ENCODE peak calls at places on chromosomes 4 and X, in five cellular contexts. One of them, this sample, is unnamed.

GRCh38 chr4:8378776-8379175 is 61.7 kb downstream of the ACOX3 start:
- DNase-seq in AG10803: no peak
- DNase-seq in mammary epithelial cell: no peak
- DNase-seq in stimulated activated CD4-positive, alpha-beta T cell treated with anti-CD3 and anti-CD28 coated beads, Interleukin-1b, Interleukin-23, amount 100 ng/mL, for 24 hours: no peak
- DNase-seq in cardiac muscle cell: no peak
- DNase-seq in this sample: no peak

GRCh38 chrX:116499780-116500179 is 37.0 kb upstream of the CT83 start:
- DNase-seq in mammary epithelial cell: peak; percentile 63
- DNase-seq in stimulated activated CD4-positive, alpha-beta T cell treated with anti-CD3 and anti-CD28 coated beads, Interleukin-1b, Interleukin-23, amount 100 ng/mL, for 24 hours: no peak
- DNase-seq in cardiac muscle cell: no peak
- DNase-seq in AG10803: peak; percentile 1
- DNase-seq in this sample: no peak

GRCh38 chr4:72975488-72975784 is 94.1 kb downstream of the COX18 start:
- DNase-seq in stimulated activated CD4-positive, alpha-beta T cell treated with anti-CD3 and anti-CD28 coated beads, Interleukin-1b, Interleukin-23, amount 100 ng/mL, for 24 hours: no peak
- DNase-seq in mammary epithelial cell: no peak
- DNase-seq in cardiac muscle cell: no peak
- DNase-seq in AG10803: peak; percentile 53
- DNase-seq in this sample: no peak

GRCh38 chr4:98838977-98839618 is 89.8 kb downstream of the EIF4E start:
- DNase-seq in mammary epithelial cell: peak; percentile 2
- DNase-seq in cardiac muscle cell: no peak
- DNase-seq in AG10803: peak; percentile 18
- DNase-seq in stimulated activated CD4-positive, alpha-beta T cell treated with anti-CD3 and anti-CD28 coated beads, Interleukin-1b, Interleukin-23, amount 100 ng/mL, for 24 hours: no peak
- DNase-seq in this sample: peak; percentile 20

GRCh38 chrX:12947545-12948235 is 27.2 kb upstream of the TMSB4X start:
- DNase-seq in stimulated activated CD4-positive, alpha-beta T cell treated with anti-CD3 and anti-CD28 coated beads, Interleukin-1b, Interleukin-23, amount 100 ng/mL, for 24 hours: no peak
- DNase-seq in mammary epithelial cell: no peak
- DNase-seq in AG10803: no peak
- DNase-seq in cardiac muscle cell: no peak
- DNase-seq in this sample: no peak

GRCh38 chr4:26509681-26510333 is 19.5 kb upstream of the CCKAR start:
- DNase-seq in stimulated activated CD4-positive, alpha-beta T cell treated with anti-CD3 and anti-CD28 coated beads, Interleukin-1b, Interleukin-23, amount 100 ng/mL, for 24 hours: no peak
- DNase-seq in cardiac muscle cell: no peak
- DNase-seq in AG10803: peak; percentile 43
- DNase-seq in mammary epithelial cell: no peak
- DNase-seq in this sample: no peak

GRCh38 chr4:217891-218290 is 87.4 kb downstream of the ZNF732 start:
- DNase-seq in cardiac muscle cell: no peak
- DNase-seq in AG10803: no peak
- DNase-seq in stimulated activated CD4-positive, alpha-beta T cell treated with anti-CD3 and anti-CD28 coated beads, Interleukin-1b, Interleukin-23, amount 100 ng/mL, for 24 hours: no peak
- DNase-seq in mammary epithelial cell: no peak
- DNase-seq in this sample: no peak

GRCh38 chr4:120452006-120452405 is 385.4 kb upstream of the MAD2L1 start:
- DNase-seq in cardiac muscle cell: no peak
- DNase-seq in AG10803: peak; percentile 3
- DNase-seq in mammary epithelial cell: no peak
- DNase-seq in stimulated activated CD4-positive, alpha-beta T cell treated with anti-CD3 and anti-CD28 coated beads, Interleukin-1b, Interleukin-23, amount 100 ng/mL, for 24 hours: no peak
- DNase-seq in this sample: no peak

GRCh38 chr4:13944095-13944501 is 316.6 kb upstream of the BOD1L1 start:
- DNase-seq in stimulated activated CD4-positive, alpha-beta T cell treated with anti-CD3 and anti-CD28 coated beads, Interleukin-1b, Interleukin-23, amount 100 ng/mL, for 24 hours: no peak
- DNase-seq in mammary epithelial cell: peak; percentile 96
- DNase-seq in AG10803: no peak
- DNase-seq in cardiac muscle cell: no peak
- DNase-seq in this sample: no peak

GRCh38 chr4:101191302-101192098 is 155.8 kb downstream of the PPP3CA start:
- DNase-seq in AG10803: peak; percentile 90
- DNase-seq in cardiac muscle cell: no peak
- DNase-seq in mammary epithelial cell: no peak
- DNase-seq in stimulated activated CD4-positive, alpha-beta T cell treated with anti-CD3 and anti-CD28 coated beads, Interleukin-1b, Interleukin-23, amount 100 ng/mL, for 24 hours: no peak
- DNase-seq in this sample: no peak

GRCh38 chrX:530726-531610 is 99.6 kb upstream of the SHOX start:
- DNase-seq in cardiac muscle cell: no peak
- DNase-seq in AG10803: no peak
- DNase-seq in mammary epithelial cell: no peak
- DNase-seq in stimulated activated CD4-positive, alpha-beta T cell treated with anti-CD3 and anti-CD28 coated beads, Interleukin-1b, Interleukin-23, amount 100 ng/mL, for 24 hours: no peak
- DNase-seq in this sample: no peak

GRCh38 chr4:170705907-170706306 is 616.2 kb upstream of the AADAT start:
- DNase-seq in cardiac muscle cell: no peak
- DNase-seq in AG10803: no peak
- DNase-seq in mammary epithelial cell: no peak
- DNase-seq in stimulated activated CD4-positive, alpha-beta T cell treated with anti-CD3 and anti-CD28 coated beads, Interleukin-1b, Interleukin-23, amount 100 ng/mL, for 24 hours: no peak
- DNase-seq in this sample: no peak

GRCh38 chr4:105569014-105569850 is 16.8 kb downstream of the ARHGEF38 start:
- DNase-seq in mammary epithelial cell: peak; percentile 23
- DNase-seq in AG10803: no peak
- DNase-seq in cardiac muscle cell: no peak
- DNase-seq in stimulated activated CD4-positive, alpha-beta T cell treated with anti-CD3 and anti-CD28 coated beads, Interleukin-1b, Interleukin-23, amount 100 ng/mL, for 24 hours: no peak
- DNase-seq in this sample: no peak

GRCh38 chr4:137892134-137892533 is 350.0 kb downstream of the SLC7A11 start:
- DNase-seq in cardiac muscle cell: no peak
- DNase-seq in mammary epithelial cell: peak; percentile 65
- DNase-seq in stimulated activated CD4-positive, alpha-beta T cell treated with anti-CD3 and anti-CD28 coated beads, Interleukin-1b, Interleukin-23, amount 100 ng/mL, for 24 hours: no peak
- DNase-seq in AG10803: peak; percentile 26
- DNase-seq in this sample: no peak

GRCh38 chrX:22159071-22159470 is 113.6 kb upstream of the CBLL2 start:
- DNase-seq in stimulated activated CD4-positive, alpha-beta T cell treated with anti-CD3 and anti-CD28 coated beads, Interleukin-1b, Interleukin-23, amount 100 ng/mL, for 24 hours: no peak
- DNase-seq in cardiac muscle cell: no peak
- DNase-seq in AG10803: peak; percentile 68
- DNase-seq in mammary epithelial cell: peak; percentile 31
- DNase-seq in this sample: no peak

GRCh38 chr4:3308691-3309090 is 15.9 kb downstream of the RGS12 start:
- DNase-seq in AG10803: no peak
- DNase-seq in stimulated activated CD4-positive, alpha-beta T cell treated with anti-CD3 and anti-CD28 coated beads, Interleukin-1b, Interleukin-23, amount 100 ng/mL, for 24 hours: no peak
- DNase-seq in cardiac muscle cell: no peak
- DNase-seq in mammary epithelial cell: no peak
- DNase-seq in this sample: no peak

GRCh38 chrX:2631743-2632532 is 59.2 kb upstream of the CD99 start:
- DNase-seq in AG10803: no peak
- DNase-seq in stimulated activated CD4-positive, alpha-beta T cell treated with anti-CD3 and anti-CD28 coated beads, Interleukin-1b, Interleukin-23, amount 100 ng/mL, for 24 hours: no peak
- DNase-seq in mammary epithelial cell: no peak
- DNase-seq in cardiac muscle cell: no peak
- DNase-seq in this sample: no peak

GRCh38 chrX:67780694-67781109 is 236.9 kb downstream of the AR start:
- DNase-seq in cardiac muscle cell: peak; percentile 78
- DNase-seq in stimulated activated CD4-positive, alpha-beta T cell treated with anti-CD3 and anti-CD28 coated beads, Interleukin-1b, Interleukin-23, amount 100 ng/mL, for 24 hours: no peak
- DNase-seq in mammary epithelial cell: peak; percentile 9
- DNase-seq in AG10803: peak; percentile 98
- DNase-seq in this sample: peak; percentile 3

GRCh38 chrX:18288716-18289115 is 65.8 kb downstream of the SCML2 start:
- DNase-seq in cardiac muscle cell: peak; percentile 3
- DNase-seq in mammary epithelial cell: no peak
- DNase-seq in stimulated activated CD4-positive, alpha-beta T cell treated with anti-CD3 and anti-CD28 coated beads, Interleukin-1b, Interleukin-23, amount 100 ng/mL, for 24 hours: no peak
- DNase-seq in AG10803: no peak
- DNase-seq in this sample: no peak

GRCh38 chr4:152780267-152780811 is 585 bp downstream of the ARFIP1 start:
- DNase-seq in mammary epithelial cell: no peak
- DNase-seq in cardiac muscle cell: no peak
- DNase-seq in AG10803: peak; percentile 52
- DNase-seq in stimulated activated CD4-positive, alpha-beta T cell treated with anti-CD3 and anti-CD28 coated beads, Interleukin-1b, Interleukin-23, amount 100 ng/mL, for 24 hours: no peak
- DNase-seq in this sample: peak; percentile 5

GRCh38 chr4:128782875-128783614 is 26.5 kb upstream of the JADE1 start:
- DNase-seq in cardiac muscle cell: no peak
- DNase-seq in mammary epithelial cell: peak; percentile 5
- DNase-seq in AG10803: peak; percentile 37
- DNase-seq in stimulated activated CD4-positive, alpha-beta T cell treated with anti-CD3 and anti-CD28 coated beads, Interleukin-1b, Interleukin-23, amount 100 ng/mL, for 24 hours: no peak
- DNase-seq in this sample: no peak

GRCh38 chrX:38804481-38805293 is 3.4 kb downstream of the MID1IP1 start:
- DNase-seq in mammary epithelial cell: peak; percentile 52
- DNase-seq in stimulated activated CD4-positive, alpha-beta T cell treated with anti-CD3 and anti-CD28 coated beads, Interleukin-1b, Interleukin-23, amount 100 ng/mL, for 24 hours: no peak
- DNase-seq in cardiac muscle cell: peak; percentile 55
- DNase-seq in AG10803: no peak
- DNase-seq in this sample: no peak

GRCh38 chr4:125317526-125317880 is 2.7 kb downstream of the FAT4 start:
- DNase-seq in stimulated activated CD4-positive, alpha-beta T cell treated with anti-CD3 and anti-CD28 coated beads, Interleukin-1b, Interleukin-23, amount 100 ng/mL, for 24 hours: no peak
- DNase-seq in mammary epithelial cell: peak; percentile 30
- DNase-seq in AG10803: peak; percentile 56
- DNase-seq in cardiac muscle cell: peak; percentile 49
- DNase-seq in this sample: peak; percentile 42

GRCh38 chr4:143035661-143036060 is 149.1 kb upstream of the USP38 start:
- DNase-seq in AG10803: no peak
- DNase-seq in mammary epithelial cell: no peak
- DNase-seq in cardiac muscle cell: no peak
- DNase-seq in stimulated activated CD4-positive, alpha-beta T cell treated with anti-CD3 and anti-CD28 coated beads, Interleukin-1b, Interleukin-23, amount 100 ng/mL, for 24 hours: no peak
- DNase-seq in this sample: no peak

GRCh38 chr4:128353791-128354190 is 66.2 kb upstream of the PGRMC2 start:
- DNase-seq in cardiac muscle cell: no peak
- DNase-seq in mammary epithelial cell: no peak
- DNase-seq in AG10803: no peak
- DNase-seq in stimulated activated CD4-positive, alpha-beta T cell treated with anti-CD3 and anti-CD28 coated beads, Interleukin-1b, Interleukin-23, amount 100 ng/mL, for 24 hours: no peak
- DNase-seq in this sample: no peak

GRCh38 chr4:106816501-106816900 is 219.6 kb downstream of the DKK2 start:
- DNase-seq in stimulated activated CD4-positive, alpha-beta T cell treated with anti-CD3 and anti-CD28 coated beads, Interleukin-1b, Interleukin-23, amount 100 ng/mL, for 24 hours: no peak
- DNase-seq in AG10803: peak; percentile 86
- DNase-seq in cardiac muscle cell: no peak
- DNase-seq in mammary epithelial cell: peak; percentile 7
- DNase-seq in this sample: no peak

GRCh38 chrX:140439455-140439854 is 65.4 kb downstream of the SOX3 start:
- DNase-seq in cardiac muscle cell: peak; percentile 28
- DNase-seq in AG10803: no peak
- DNase-seq in mammary epithelial cell: no peak
- DNase-seq in stimulated activated CD4-positive, alpha-beta T cell treated with anti-CD3 and anti-CD28 coated beads, Interleukin-1b, Interleukin-23, amount 100 ng/mL, for 24 hours: no peak
- DNase-seq in this sample: no peak

GRCh38 chrX:132271330-132271729 is 52.1 kb upstream of the RAP2C start:
- DNase-seq in stimulated activated CD4-positive, alpha-beta T cell treated with anti-CD3 and anti-CD28 coated beads, Interleukin-1b, Interleukin-23, amount 100 ng/mL, for 24 hours: no peak
- DNase-seq in AG10803: peak; percentile 21
- DNase-seq in mammary epithelial cell: peak; percentile 75
- DNase-seq in cardiac muscle cell: no peak
- DNase-seq in this sample: no peak

GRCh38 chr4:165784672-165785071 is 88.4 kb upstream of the TLL1 start:
- DNase-seq in cardiac muscle cell: no peak
- DNase-seq in mammary epithelial cell: no peak
- DNase-seq in stimulated activated CD4-positive, alpha-beta T cell treated with anti-CD3 and anti-CD28 coated beads, Interleukin-1b, Interleukin-23, amount 100 ng/mL, for 24 hours: no peak
- DNase-seq in AG10803: no peak
- DNase-seq in this sample: no peak

GRCh38 chr4:158090323-158090722 is 82.5 kb downstream of the GASK1B start:
- DNase-seq in mammary epithelial cell: no peak
- DNase-seq in stimulated activated CD4-positive, alpha-beta T cell treated with anti-CD3 and anti-CD28 coated beads, Interleukin-1b, Interleukin-23, amount 100 ng/mL, for 24 hours: no peak
- DNase-seq in cardiac muscle cell: no peak
- DNase-seq in AG10803: peak; percentile 17
- DNase-seq in this sample: no peak

GRCh38 chr4:67522851-67523671 is 22.2 kb downstream of the CENPC start:
- DNase-seq in cardiac muscle cell: no peak
- DNase-seq in stimulated activated CD4-positive, alpha-beta T cell treated with anti-CD3 and anti-CD28 coated beads, Interleukin-1b, Interleukin-23, amount 100 ng/mL, for 24 hours: no peak
- DNase-seq in mammary epithelial cell: no peak
- DNase-seq in AG10803: no peak
- DNase-seq in this sample: no peak

GRCh38 chr4:17038510-17039176 is 140.2 kb upstream of the LDB2 start:
- DNase-seq in stimulated activated CD4-positive, alpha-beta T cell treated with anti-CD3 and anti-CD28 coated beads, Interleukin-1b, Interleukin-23, amount 100 ng/mL, for 24 hours: no peak
- DNase-seq in mammary epithelial cell: no peak
- DNase-seq in cardiac muscle cell: no peak
- DNase-seq in AG10803: no peak
- DNase-seq in this sample: no peak

GRCh38 chr4:10093801-10094552 is 22.6 kb downstream of the WDR1 start:
- DNase-seq in stimulated activated CD4-positive, alpha-beta T cell treated with anti-CD3 and anti-CD28 coated beads, Interleukin-1b, Interleukin-23, amount 100 ng/mL, for 24 hours: no peak
- DNase-seq in mammary epithelial cell: peak; percentile 60
- DNase-seq in AG10803: peak; percentile 89
- DNase-seq in cardiac muscle cell: peak; percentile 80
- DNase-seq in this sample: no peak

GRCh38 chr4:146981651-146982050 is 36.0 kb upstream of the TTC29 start:
- DNase-seq in stimulated activated CD4-positive, alpha-beta T cell treated with anti-CD3 and anti-CD28 coated beads, Interleukin-1b, Interleukin-23, amount 100 ng/mL, for 24 hours: no peak
- DNase-seq in AG10803: peak; percentile 35
- DNase-seq in cardiac muscle cell: peak; percentile 8
- DNase-seq in mammary epithelial cell: no peak
- DNase-seq in this sample: no peak